ENCODE peak calls at places on chromosomes 2 and 18, in ten cellular contexts. O is heart left ventricle, I is HepG2, R is uterus, Q is GM12878, W is A549, V is gastrocnemius medialis, U is right lobe of liver, Y is breast epithelium, L is body of pancreas. N is an unnamed sample.

GRCh38 chr2:46350030-46350699 is 53.0 kb downstream of the EPAS1 start:
- DNase-seq in W (no peak), Y (no peak), L (no peak), V (no peak), I (no peak), U (no peak), R (no peak), Q (no peak), O (no peak), N (no peak)

GRCh38 chr18:28150925-28151324 is 26.0 kb downstream of the CDH2 start:
- DNase-seq in I (no peak), Q (no peak), O (no peak), R (no peak), L (no peak), V (no peak), U (no peak), Y (no peak), W (no peak), N (no peak)

GRCh38 chr18:67133669-67134068 is 382.9 kb downstream of the DSEL start:
- DNase-seq in Q (no peak), W (no peak), Y (no peak), V (no peak), U (no peak), O (no peak), I (no peak), R (no peak), L (no peak), N (no peak)

GRCh38 chr2:200252661-200253067 is 53.8 kb upstream of the SPATS2L start:
- DNase-seq in O (peak), Q (no peak), V (no peak), I (no peak), L (peak), U (no peak), Y (no peak), W (no peak), R (no peak), N (no peak)

GRCh38 chr2:172099472-172100079 is 3.1 kb downstream of the DLX2 start:
- DNase-seq in U (no peak), O (no peak), W (no peak), Y (no peak), I (no peak), Q (no peak), V (no peak), L (no peak), R (no peak), N (no peak)

GRCh38 chr2:186429095-186429494 is 57.0 kb upstream of the ZC3H15 start:
- DNase-seq in Y (no peak), I (no peak), L (no peak), R (no peak), V (no peak), W (no peak), U (no peak), O (no peak), Q (no peak), N (no peak)

GRCh38 chr2:106886916-106887758 is 1.2 kb upstream of the ST6GAL2 start:
- DNase-seq in Y (peak), Q (no peak), O (peak), V (no peak), L (peak), W (peak), U (peak), I (no peak), R (no peak), N (no peak)

GRCh38 chr18:3015203-3015590 is 2.3 kb upstream of the LPIN2 start:
- DNase-seq in I (peak), L (no peak), Y (no peak), W (peak), O (no peak), V (no peak), Q (no peak), U (no peak), R (peak), N (no peak)

GRCh38 chr2:172710584-172711024 is 25.0 kb upstream of the RAPGEF4 start:
- DNase-seq in Y (no peak), L (peak), O (no peak), I (peak), V (no peak), U (no peak), Q (no peak), W (peak), R (peak), N (no peak)

GRCh38 chr2:63662028-63662804 is 73.5 kb downstream of the MDH1 start:
- DNase-seq in R (no peak), U (no peak), W (no peak), Y (no peak), L (no peak), O (no peak), V (no peak), I (no peak), Q (no peak), N (no peak)

GRCh38 chr2:197125000-197125399 is 185.6 kb downstream of the ANKRD44 start:
- DNase-seq in Q (no peak), R (no peak), U (no peak), Y (no peak), I (no peak), O (no peak), V (no peak), W (no peak), L (no peak), N (no peak)

GRCh38 chr2:134900151-134900550 is 18.5 kb upstream of the CCNT2 start:
- DNase-seq in Y (no peak), O (no peak), U (no peak), V (no peak), I (no peak), R (no peak), Q (no peak), W (no peak), L (no peak), N (no peak)

GRCh38 chr2:95074663-95075439 is 46.8 kb downstream of the MRPS5 start:
- DNase-seq in R (no peak), O (no peak), V (no peak), W (no peak), L (no peak), Y (no peak), Q (no peak), U (no peak), I (no peak), N (peak)

GRCh38 chr2:99488999-99489757 is 639 bp downstream of the REV1 start:
- DNase-seq in W (peak), I (peak), L (peak), O (peak), Y (peak), Q (no peak), U (peak), V (peak), R (peak), N (no peak)

GRCh38 chr2:151946856-151947523 is 118.8 kb upstream of the ARL5A start:
- DNase-seq in V (no peak), U (no peak), O (peak), L (peak), R (peak), I (peak), Y (no peak), W (peak), Q (no peak), N (no peak)

GRCh38 chr18:78713726-78714125 is 265.9 kb upstream of the SALL3 start:
- DNase-seq in Q (no peak), R (no peak), O (no peak), U (no peak), Y (no peak), W (no peak), L (no peak), I (no peak), V (no peak), N (no peak)

GRCh38 chr2:59378104-59378503 is 1137.0 kb upstream of the FANCL start:
- DNase-seq in L (no peak), R (no peak), V (no peak), I (no peak), U (no peak), Q (no peak), O (no peak), Y (no peak), W (no peak), N (no peak)

GRCh38 chr18:62716679-62717058 is 1.3 kb downstream of the PHLPP1 start:
- DNase-seq in L (peak), V (no peak), U (peak), R (peak), Y (no peak), O (peak), W (peak), I (no peak), Q (no peak), N (no peak)

GRCh38 chr2:235666240-235666781 is 172.5 kb downstream of the AGAP1 start:
- DNase-seq in I (peak), Q (no peak), V (no peak), U (no peak), R (peak), L (peak), O (no peak), W (peak), Y (no peak), N (no peak)
- TF ChIP-seq POLR2A in I (no peak), Q (no peak), V (no peak), U (no peak), R (no peak), L (no peak), O (no peak), W (no peak), Y (no peak), N (no peak)

GRCh38 chr2:219245899-219246230 is 586 bp downstream of the STK16 start:
- DNase-seq in Y (no peak), U (no peak), O (no peak), V (no peak), I (no peak), R (no peak), Q (no peak), W (no peak), L (no peak), N (no peak)

GRCh38 chr2:219246559-219246958 is 1.3 kb downstream of the STK16 start:
- DNase-seq in Q (no peak), U (no peak), I (no peak), Y (no peak), L (no peak), O (no peak), V (no peak), R (no peak), W (no peak), N (peak)

GRCh38 chr2:219244789-219245147 is 476 bp downstream of the GLB1L start:
- DNase-seq in L (no peak), I (no peak), W (no peak), U (no peak), O (no peak), V (no peak), Y (no peak), R (no peak), Q (no peak), N (no peak)

GRCh38 chr2:219243291-219243761 is 1.9 kb downstream of the GLB1L start:
- DNase-seq in O (peak), Q (no peak), I (no peak), W (no peak), R (no peak), L (no peak), U (no peak), V (no peak), Y (peak), N (no peak)

DNA sequence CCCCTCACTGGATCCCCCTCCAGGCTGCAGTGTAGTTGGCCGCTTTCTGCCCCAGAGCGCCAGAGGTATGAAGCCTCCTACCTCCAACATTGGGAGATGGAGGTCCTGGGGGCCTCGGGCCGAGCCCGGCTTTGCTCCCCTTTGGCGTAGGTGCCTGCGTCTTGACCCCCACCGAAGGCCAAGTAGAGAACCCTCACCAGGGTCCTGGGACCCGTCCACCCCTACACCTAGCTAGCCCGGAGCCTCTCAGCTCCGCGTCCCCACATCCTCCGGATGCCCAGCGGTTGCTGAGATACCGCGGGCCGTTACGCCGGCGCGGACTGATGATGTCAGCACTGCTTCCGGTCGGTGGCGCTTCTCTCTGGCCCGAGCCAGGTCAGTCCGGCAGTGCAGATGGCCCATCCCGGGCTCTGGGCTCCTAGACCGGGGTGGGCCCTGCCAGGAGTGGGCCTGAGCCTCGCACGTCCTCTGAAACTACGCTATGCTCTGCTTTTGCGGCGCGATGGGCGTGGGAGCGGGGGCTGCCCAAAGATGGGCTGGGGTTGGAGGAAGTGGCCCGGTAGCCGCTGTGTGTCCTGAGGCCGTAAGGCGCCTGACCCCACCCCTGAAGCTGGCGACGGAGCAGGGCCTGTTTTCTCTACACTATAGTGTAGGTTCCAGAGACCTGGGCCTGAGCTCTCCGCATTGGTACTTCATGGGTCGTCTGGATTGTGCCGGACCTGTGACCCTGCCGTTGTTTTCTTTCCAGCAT is at the start of the genes GLB1L and STK16:
- DNase-seq in Y (peak), O (peak), I (peak), R (peak), Q (peak), U (peak), V (peak), W (peak), L (peak), N (peak)
- TF ChIP-seq CTCF in Y (no peak), O (no peak), I (no peak), R (peak), Q (no peak), U (no peak), V (no peak), W (no peak), L (no peak), N (no peak)

GRCh38 chr2:241865957-241866858 is 3.3 kb upstream of the RTP5 start:
- DNase-seq in V (no peak), O (peak), I (no peak), Y (no peak), U (no peak), L (no peak), Q (no peak), R (no peak), W (peak), N (no peak)
- H3K27ac ChIP-seq in V (no peak), O (no peak), I (no peak), Y (no peak), U (no peak), L (no peak), Q (no peak), R (no peak), W (no peak), N (no peak)

GRCh38 chr2:219388845-219389156 is 1.1 kb upstream of the DNPEP start:
- DNase-seq in O (no peak), Y (no peak), W (no peak), V (no peak), L (no peak), U (no peak), R (no peak), Q (no peak), I (no peak), N (no peak)

GRCh38 chr2:219388127-219388844 is 574 bp upstream of the DNPEP start:
- DNase-seq in L (peak), Y (peak), R (peak), W (peak), V (peak), I (peak), U (peak), Q (peak), O (peak), N (peak)

GRCh38 chr2:219385958-219386520 is 1.7 kb downstream of the DNPEP start:
- DNase-seq in Y (no peak), V (no peak), R (no peak), Q (no peak), I (no peak), L (no peak), U (no peak), W (no peak), O (no peak), N (no peak)

GRCh38 chr2:219386532-219387280 is 1.0 kb downstream of the DNPEP start:
- DNase-seq in V (no peak), I (no peak), L (no peak), Q (no peak), U (no peak), W (no peak), R (no peak), Y (no peak), O (peak), N (no peak)

DNA sequence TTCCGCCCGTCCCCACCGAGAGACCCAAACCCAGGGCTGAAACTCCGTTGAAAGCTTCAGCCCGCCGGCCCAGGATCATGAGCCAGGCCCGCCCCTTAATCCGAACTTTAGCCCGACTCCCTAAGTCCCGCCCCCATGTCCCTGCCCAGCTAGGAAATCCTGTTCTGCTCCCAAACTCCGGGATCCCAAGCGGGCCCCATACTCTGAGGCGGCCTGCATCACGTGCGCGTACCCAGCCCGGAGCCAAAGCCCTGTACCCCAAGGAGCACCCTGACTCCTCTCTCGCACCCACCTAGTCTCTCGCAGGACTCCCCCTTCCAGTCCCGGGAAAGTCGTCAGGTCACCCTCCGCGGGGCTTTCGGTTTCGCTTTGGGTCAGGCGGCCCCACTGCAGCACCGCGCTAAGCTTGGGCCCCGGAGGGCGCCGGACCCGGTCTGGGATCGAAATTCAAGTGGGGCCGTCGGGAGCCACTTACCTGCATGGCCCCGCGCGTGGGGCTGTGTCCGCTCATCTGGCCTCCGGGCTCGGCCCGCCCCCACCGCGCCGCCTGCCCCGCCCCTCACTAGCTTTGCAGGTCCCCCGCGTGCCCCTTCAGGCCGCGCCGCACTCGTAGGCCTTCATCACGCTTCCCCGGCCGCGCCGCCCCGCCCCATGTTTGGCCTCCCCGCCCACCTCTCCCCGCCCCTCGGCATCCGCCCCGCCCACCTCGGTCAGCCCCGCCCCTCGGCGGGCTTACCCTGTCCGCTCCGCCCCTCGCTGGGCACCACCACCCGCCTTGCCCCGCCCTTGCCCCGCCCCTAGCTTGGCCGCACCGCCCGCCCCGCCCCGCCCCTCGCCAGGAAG is at the start of gene DNPEP:
- DNase-seq in L (peak), V (peak), O (peak), W (peak), I (peak), U (peak), Q (peak), Y (peak), R (peak), N (peak)
- TF ChIP-seq POLR2A in L (peak), V (peak), O (no peak), W (peak), I (peak), U (peak), Q (peak), Y (peak), R (peak), N (no peak)

GRCh38 chr2:60456115-60456770 is 97.2 kb downstream of the BCL11A start:
- DNase-seq in U (no peak), L (no peak), W (no peak), V (no peak), R (no peak), Q (no peak), O (no peak), I (peak), Y (no peak), N (no peak)
- TF ChIP-seq CTCF in U (no peak), L (no peak), W (no peak), V (no peak), R (no peak), Q (no peak), O (no peak), I (no peak), Y (no peak), N (no peak)

GRCh38 chr2:105405291-105405690 is 6.4 kb upstream of the FHL2 start:
- DNase-seq in L (no peak), U (no peak), Q (no peak), W (no peak), R (no peak), Y (no peak), O (peak), V (no peak), I (no peak), N (no peak)

GRCh38 chr2:105402809-105403208 is 4.0 kb upstream of the FHL2 start:
- DNase-seq in R (no peak), W (no peak), I (no peak), Y (no peak), V (no peak), Q (no peak), L (no peak), U (no peak), O (no peak), N (no peak)

GRCh38 chr2:105403241-105403784 is 4.5 kb upstream of the FHL2 start:
- DNase-seq in Q (no peak), U (no peak), W (no peak), V (no peak), O (peak), Y (no peak), R (no peak), L (no peak), I (no peak), N (no peak)

GRCh38 chr2:105404736-105405135 is 5.9 kb upstream of the FHL2 start:
- DNase-seq in L (no peak), U (no peak), I (no peak), Q (no peak), V (no peak), R (no peak), Y (no peak), W (no peak), O (no peak), N (no peak)

DNA sequence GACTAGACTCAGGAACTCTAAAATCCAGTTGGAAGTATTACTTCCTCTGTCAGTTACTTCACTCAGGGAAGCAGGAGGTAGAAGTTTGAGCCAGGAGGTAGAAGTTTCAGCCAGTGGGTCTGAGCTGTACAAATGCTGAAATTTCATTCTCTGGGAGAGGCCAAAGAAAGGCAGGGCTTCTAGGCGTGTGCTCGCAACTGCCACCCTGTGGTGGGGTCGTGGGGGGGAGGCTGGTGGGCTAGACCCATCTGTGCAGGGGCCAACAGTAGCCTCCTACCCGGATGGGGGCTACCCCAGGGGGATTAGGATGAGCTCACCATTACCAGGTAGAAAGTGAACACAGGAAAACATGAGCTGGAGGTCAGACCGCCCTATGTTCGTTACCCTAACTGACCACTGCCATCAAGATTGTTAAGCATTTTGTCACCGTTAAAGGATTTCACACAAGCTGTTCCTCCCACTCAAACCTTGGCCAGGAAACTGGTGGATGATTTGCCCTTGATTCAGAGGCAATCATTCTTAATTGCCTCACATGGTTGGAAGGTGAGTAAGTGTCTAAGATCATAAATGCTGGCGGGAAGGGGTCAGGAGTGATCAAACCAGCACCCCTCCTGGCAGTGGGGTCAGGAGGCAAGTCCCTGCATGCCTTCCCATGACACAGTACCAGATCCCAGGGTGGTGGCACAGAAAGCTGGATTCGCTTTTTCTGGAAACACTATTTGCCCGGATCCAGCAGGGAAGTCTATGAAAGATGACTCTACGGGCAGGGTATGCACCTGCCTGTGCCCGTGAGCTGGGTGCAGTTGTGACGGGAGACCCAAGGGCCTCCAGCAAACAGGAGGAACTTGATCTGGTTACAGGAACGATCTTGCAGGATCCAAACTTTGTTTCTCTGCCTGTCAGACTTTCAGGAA is 5.2 kb upstream of the FHL2 start:
- DNase-seq in R (peak), W (peak), V (no peak), Y (peak), Q (no peak), O (peak), U (no peak), L (no peak), I (no peak), N (no peak)
- H3K27ac ChIP-seq in R (peak), W (peak), V (peak), Y (peak), Q (no peak), O (peak), U (no peak), L (no peak), I (no peak), N (peak)

N was measured in vagina.